ENCODE peak calls at places on chromosomes 11 and 22, in eight cellular contexts. One of them, this sample, is unnamed.

GRCh38 chr11:46918087-46918751 is at the start of gene LRP4:
- DNase-seq in PC-3: no peak
- DNase-seq in left lung: no peak
- DNase-seq in esophagus squamous epithelium: no peak
- DNase-seq in fibroblast of pulmonary artery: no peak
- DNase-seq in stomach: peak
- DNase-seq in HCT116: no peak
- DNase-seq in foreskin fibroblast: peak
- DNase-seq in this sample: no peak

GRCh38 chr22:37284126-37284806 is 2.0 kb downstream of the CYTH4 start:
- DNase-seq in esophagus squamous epithelium: no peak
- DNase-seq in foreskin fibroblast: no peak
- DNase-seq in PC-3: no peak
- DNase-seq in left lung: no peak
- DNase-seq in HCT116: no peak
- DNase-seq in fibroblast of pulmonary artery: no peak
- DNase-seq in stomach: no peak
- DNase-seq in this sample: no peak

GRCh38 chr22:37569921-37570660 is 9.8 kb downstream of the LGALS2 start:
- DNase-seq in foreskin fibroblast: peak
- DNase-seq in HCT116: no peak
- DNase-seq in PC-3: peak
- DNase-seq in esophagus squamous epithelium: no peak
- DNase-seq in fibroblast of pulmonary artery: no peak
- DNase-seq in stomach: peak
- DNase-seq in left lung: no peak
- DNase-seq in this sample: no peak

GRCh38 chr11:27215471-27216267 is 147.3 kb downstream of the CCDC34 start:
- DNase-seq in left lung: peak
- DNase-seq in PC-3: no peak
- DNase-seq in fibroblast of pulmonary artery: peak
- DNase-seq in HCT116: no peak
- DNase-seq in foreskin fibroblast: no peak
- DNase-seq in esophagus squamous epithelium: no peak
- DNase-seq in stomach: peak
- DNase-seq in this sample: no peak

GRCh38 chr11:17770048-17770652 is 35.6 kb downstream of the KCNC1 start:
- DNase-seq in left lung: no peak
- DNase-seq in stomach: peak
- DNase-seq in fibroblast of pulmonary artery: no peak
- DNase-seq in foreskin fibroblast: no peak
- DNase-seq in PC-3: no peak
- DNase-seq in esophagus squamous epithelium: no peak
- DNase-seq in HCT116: no peak
- DNase-seq in this sample: no peak

GRCh38 chr11:69178819-69179482 is 23.2 kb downstream of the SMIM38 start:
- DNase-seq in stomach: peak
- DNase-seq in fibroblast of pulmonary artery: no peak
- DNase-seq in HCT116: no peak
- DNase-seq in esophagus squamous epithelium: no peak
- DNase-seq in foreskin fibroblast: no peak
- DNase-seq in left lung: no peak
- DNase-seq in PC-3: no peak
- DNase-seq in this sample: no peak

GRCh38 chr22:35102663-35103062 is 36.7 kb downstream of the ISX start:
- DNase-seq in fibroblast of pulmonary artery: peak
- DNase-seq in left lung: peak
- DNase-seq in esophagus squamous epithelium: no peak
- DNase-seq in PC-3: peak
- DNase-seq in foreskin fibroblast: no peak
- DNase-seq in stomach: no peak
- DNase-seq in HCT116: no peak
- DNase-seq in this sample: no peak

GRCh38 chr11:96008161-96008560 is 84.3 kb upstream of the MTMR2 start:
- DNase-seq in PC-3: no peak
- DNase-seq in fibroblast of pulmonary artery: no peak
- DNase-seq in foreskin fibroblast: peak
- DNase-seq in esophagus squamous epithelium: no peak
- DNase-seq in HCT116: no peak
- DNase-seq in left lung: no peak
- DNase-seq in stomach: no peak
- DNase-seq in this sample: no peak

GRCh38 chr22:49044091-49044490 is 783.6 kb downstream of the BRD1 start:
- DNase-seq in fibroblast of pulmonary artery: no peak
- DNase-seq in esophagus squamous epithelium: no peak
- DNase-seq in foreskin fibroblast: no peak
- DNase-seq in left lung: no peak
- DNase-seq in HCT116: no peak
- DNase-seq in stomach: no peak
- DNase-seq in PC-3: no peak
- DNase-seq in this sample: no peak

GRCh38 chr11:424232-424631 is 9.4 kb upstream of the SIGIRR start:
- DNase-seq in fibroblast of pulmonary artery: no peak
- DNase-seq in esophagus squamous epithelium: no peak
- DNase-seq in stomach: no peak
- DNase-seq in HCT116: no peak
- DNase-seq in foreskin fibroblast: no peak
- DNase-seq in left lung: no peak
- DNase-seq in PC-3: no peak
- DNase-seq in this sample: no peak

GRCh38 chr11:72642815-72643511 is 31.3 kb downstream of the PDE2A start:
- DNase-seq in esophagus squamous epithelium: no peak
- DNase-seq in stomach: peak
- DNase-seq in HCT116: peak
- DNase-seq in foreskin fibroblast: peak
- DNase-seq in left lung: peak
- DNase-seq in fibroblast of pulmonary artery: peak
- DNase-seq in PC-3: peak
- DNase-seq in this sample: peak

GRCh38 chr11:134140961-134141490 is 72.2 kb downstream of the JAM3 start:
- DNase-seq in esophagus squamous epithelium: no peak
- DNase-seq in left lung: no peak
- DNase-seq in foreskin fibroblast: no peak
- DNase-seq in HCT116: no peak
- DNase-seq in stomach: no peak
- DNase-seq in fibroblast of pulmonary artery: no peak
- DNase-seq in PC-3: no peak
- DNase-seq in this sample: no peak

GRCh38 chr11:128548655-128549255 is 38.6 kb downstream of the ETS1 start:
- DNase-seq in fibroblast of pulmonary artery: peak
- DNase-seq in stomach: peak
- DNase-seq in PC-3: peak
- DNase-seq in HCT116: no peak
- DNase-seq in foreskin fibroblast: peak
- DNase-seq in left lung: peak
- DNase-seq in esophagus squamous epithelium: no peak
- DNase-seq in this sample: no peak

GRCh38 chr11:61293869-61294716 is 1.0 kb downstream of the VWCE start:
- DNase-seq in PC-3: peak
- DNase-seq in foreskin fibroblast: peak
- DNase-seq in stomach: peak
- DNase-seq in HCT116: no peak
- DNase-seq in left lung: no peak
- DNase-seq in esophagus squamous epithelium: no peak
- DNase-seq in fibroblast of pulmonary artery: peak
- DNase-seq in this sample: peak

GRCh38 chr11:66976048-66976467 is 954 bp downstream of the C11orf86 start:
- DNase-seq in esophagus squamous epithelium: no peak
- DNase-seq in left lung: no peak
- DNase-seq in PC-3: peak
- DNase-seq in HCT116: no peak
- DNase-seq in fibroblast of pulmonary artery: no peak
- DNase-seq in foreskin fibroblast: peak
- DNase-seq in stomach: no peak
- DNase-seq in this sample: no peak

GRCh38 chr22:24737582-24737981 is 36.9 kb downstream of the PIWIL3 start:
- DNase-seq in foreskin fibroblast: no peak
- DNase-seq in fibroblast of pulmonary artery: no peak
- DNase-seq in left lung: no peak
- DNase-seq in HCT116: no peak
- DNase-seq in PC-3: no peak
- DNase-seq in esophagus squamous epithelium: no peak
- DNase-seq in stomach: no peak
- DNase-seq in this sample: no peak

GRCh38 chr11:79610678-79611077 is 169.8 kb upstream of the TENM4 start:
- DNase-seq in stomach: no peak
- DNase-seq in fibroblast of pulmonary artery: no peak
- DNase-seq in foreskin fibroblast: no peak
- DNase-seq in left lung: no peak
- DNase-seq in esophagus squamous epithelium: no peak
- DNase-seq in PC-3: no peak
- DNase-seq in HCT116: no peak
- DNase-seq in this sample: no peak

GRCh38 chr22:44229331-44229730 is 48.6 kb downstream of the PARVG start:
- DNase-seq in fibroblast of pulmonary artery: no peak
- DNase-seq in HCT116: no peak
- DNase-seq in stomach: no peak
- DNase-seq in foreskin fibroblast: no peak
- DNase-seq in esophagus squamous epithelium: no peak
- DNase-seq in PC-3: no peak
- DNase-seq in left lung: no peak
- DNase-seq in this sample: no peak

GRCh38 chr11:10032991-10033390 is 261.0 kb downstream of the SBF2 start:
- DNase-seq in foreskin fibroblast: peak
- DNase-seq in fibroblast of pulmonary artery: peak
- DNase-seq in left lung: no peak
- DNase-seq in esophagus squamous epithelium: no peak
- DNase-seq in stomach: no peak
- DNase-seq in PC-3: peak
- DNase-seq in HCT116: no peak
- DNase-seq in this sample: no peak

GRCh38 chr11:1482581-1483444 is 3.8 kb downstream of the MOB2 start:
- DNase-seq in left lung: no peak
- DNase-seq in HCT116: no peak
- DNase-seq in foreskin fibroblast: no peak
- DNase-seq in esophagus squamous epithelium: no peak
- DNase-seq in stomach: peak
- DNase-seq in fibroblast of pulmonary artery: no peak
- DNase-seq in PC-3: no peak
- DNase-seq in this sample: no peak

GRCh38 chr11:110971110-110971509 is 258.9 kb upstream of the ARHGAP20 start:
- DNase-seq in esophagus squamous epithelium: no peak
- DNase-seq in fibroblast of pulmonary artery: peak
- DNase-seq in foreskin fibroblast: peak
- DNase-seq in left lung: no peak
- DNase-seq in HCT116: no peak
- DNase-seq in stomach: no peak
- DNase-seq in PC-3: peak
- DNase-seq in this sample: no peak

GRCh38 chr11:41522391-41522790 is 62.9 kb upstream of the LRRC4C start:
- DNase-seq in fibroblast of pulmonary artery: peak
- DNase-seq in esophagus squamous epithelium: no peak
- DNase-seq in left lung: no peak
- DNase-seq in HCT116: no peak
- DNase-seq in stomach: no peak
- DNase-seq in PC-3: peak
- DNase-seq in foreskin fibroblast: no peak
- DNase-seq in this sample: no peak

GRCh38 chr11:64006468-64006867 is 20.2 kb downstream of the OTUB1 start:
- DNase-seq in stomach: no peak
- DNase-seq in foreskin fibroblast: peak
- DNase-seq in left lung: no peak
- DNase-seq in HCT116: no peak
- DNase-seq in PC-3: no peak
- DNase-seq in fibroblast of pulmonary artery: no peak
- DNase-seq in esophagus squamous epithelium: no peak
- DNase-seq in this sample: no peak

GRCh38 chr11:76782526-76783293 is 446 bp upstream of the TSKU start:
- DNase-seq in fibroblast of pulmonary artery: peak
- DNase-seq in stomach: peak
- DNase-seq in foreskin fibroblast: peak
- DNase-seq in esophagus squamous epithelium: no peak
- DNase-seq in PC-3: peak
- DNase-seq in HCT116: peak
- DNase-seq in left lung: peak
- DNase-seq in this sample: peak

GRCh38 chr22:37604875-37605274 is 3.8 kb upstream of the GGA1 start:
- DNase-seq in PC-3: no peak
- DNase-seq in esophagus squamous epithelium: no peak
- DNase-seq in stomach: no peak
- DNase-seq in fibroblast of pulmonary artery: no peak
- DNase-seq in HCT116: no peak
- DNase-seq in foreskin fibroblast: no peak
- DNase-seq in left lung: no peak
- DNase-seq in this sample: no peak

GRCh38 chr11:33984682-33985389 is 66.7 kb upstream of the CAPRIN1 start:
- DNase-seq in PC-3: peak
- DNase-seq in stomach: no peak
- DNase-seq in foreskin fibroblast: peak
- DNase-seq in HCT116: no peak
- DNase-seq in left lung: no peak
- DNase-seq in fibroblast of pulmonary artery: no peak
- DNase-seq in esophagus squamous epithelium: no peak
- DNase-seq in this sample: no peak
- TF ChIP-seq CTCF in PC-3: peak
- TF ChIP-seq CTCF in stomach: no peak
- TF ChIP-seq CTCF in foreskin fibroblast: no peak
- TF ChIP-seq CTCF in HCT116: peak
- TF ChIP-seq CTCF in left lung: no peak
- TF ChIP-seq CTCF in fibroblast of pulmonary artery: peak
- TF ChIP-seq CTCF in esophagus squamous epithelium: peak
- TF ChIP-seq CTCF in this sample: peak

DNA sequence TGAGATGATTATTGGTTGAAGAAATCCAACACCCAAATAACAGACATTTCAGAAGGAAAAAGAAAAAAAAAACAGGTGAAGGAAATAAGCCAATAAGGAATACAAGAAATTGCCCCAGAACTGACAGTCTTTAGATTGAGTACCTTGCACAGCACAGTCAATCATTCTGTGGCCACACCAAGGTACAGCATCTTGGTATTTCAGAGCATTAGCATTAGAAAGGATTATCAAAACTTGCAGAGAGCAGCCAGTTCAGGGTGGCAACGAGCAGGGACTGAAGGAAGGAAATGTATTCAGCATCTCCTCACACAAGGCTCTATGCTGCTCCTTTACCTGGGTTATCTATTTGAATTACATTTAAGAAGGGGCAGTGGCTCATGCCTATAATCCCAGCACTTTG is 2.1 kb downstream of the ADA2 start:
- DNase-seq in stomach: no peak
- DNase-seq in left lung: no peak
- DNase-seq in PC-3: no peak
- DNase-seq in HCT116: no peak
- DNase-seq in esophagus squamous epithelium: no peak
- DNase-seq in foreskin fibroblast: no peak
- DNase-seq in fibroblast of pulmonary artery: no peak
- DNase-seq in this sample: no peak
- TF ChIP-seq CTCF in stomach: no peak
- TF ChIP-seq CTCF in left lung: no peak
- TF ChIP-seq CTCF in PC-3: no peak
- TF ChIP-seq CTCF in HCT116: no peak
- TF ChIP-seq CTCF in esophagus squamous epithelium: no peak
- TF ChIP-seq CTCF in foreskin fibroblast: no peak
- TF ChIP-seq CTCF in fibroblast of pulmonary artery: no peak
- TF ChIP-seq CTCF in this sample: no peak

GRCh38 chr11:11789735-11790369 is 51.9 kb upstream of the USP47 start:
- DNase-seq in HCT116: no peak
- DNase-seq in PC-3: peak
- DNase-seq in stomach: no peak
- DNase-seq in esophagus squamous epithelium: no peak
- DNase-seq in foreskin fibroblast: peak
- DNase-seq in left lung: no peak
- DNase-seq in fibroblast of pulmonary artery: peak
- DNase-seq in this sample: no peak
- TF ChIP-seq CTCF in HCT116: peak
- TF ChIP-seq CTCF in PC-3: peak
- TF ChIP-seq CTCF in stomach: peak
- TF ChIP-seq CTCF in esophagus squamous epithelium: peak
- TF ChIP-seq CTCF in foreskin fibroblast: peak
- TF ChIP-seq CTCF in left lung: no peak
- TF ChIP-seq CTCF in fibroblast of pulmonary artery: peak
- TF ChIP-seq CTCF in this sample: peak

GRCh38 chr22:21450320-21450831 is 16.8 kb upstream of the TMEM191C start:
- DNase-seq in left lung: no peak
- DNase-seq in PC-3: no peak
- DNase-seq in esophagus squamous epithelium: no peak
- DNase-seq in fibroblast of pulmonary artery: no peak
- DNase-seq in foreskin fibroblast: no peak
- DNase-seq in HCT116: no peak
- DNase-seq in stomach: peak
- DNase-seq in this sample: peak
- TF ChIP-seq CTCF in left lung: no peak
- TF ChIP-seq CTCF in PC-3: peak
- TF ChIP-seq CTCF in esophagus squamous epithelium: no peak
- TF ChIP-seq CTCF in fibroblast of pulmonary artery: no peak
- TF ChIP-seq CTCF in foreskin fibroblast: no peak
- TF ChIP-seq CTCF in HCT116: no peak
- TF ChIP-seq CTCF in stomach: no peak
- TF ChIP-seq CTCF in this sample: peak

This sample was measured in type B pancreatic cell.